ENCODE peak calls at places on chromosome 19, in four cellular contexts. Y is trophoblast cell, L is IMR-90, C is neuronal stem cell. F is an unnamed sample.

GRCh38 chr19:2775556-2776430 is 7.3 kb downstream of the SGTA start:
- DNase-seq in Y (peak), C (no peak), L (peak), F (peak)

GRCh38 chr19:18279516-18280246 is 1.7 kb downstream of the JUND start:
- DNase-seq in L (peak), C (peak), Y (peak), F (peak)

GRCh38 chr19:18478545-18479311 is 40.8 kb upstream of the ISYNA1 start:
- DNase-seq in C (no peak), L (peak), Y (peak), F (peak)

GRCh38 chr19:38596057-38596981 is 21.4 kb downstream of the MAP4K1 start:
- DNase-seq in C (peak), L (no peak), Y (peak), F (peak)

GRCh38 chr19:48726573-48726972 is 7.0 kb upstream of the MAMSTR start:
- DNase-seq in L (no peak), Y (no peak), C (no peak), F (no peak)

GRCh38 chr19:2623743-2624142 is 78.8 kb downstream of the GNG7 start:
- DNase-seq in L (no peak), C (no peak), Y (no peak), F (no peak)

GRCh38 chr19:52190679-52191293 is 934 bp downstream of the PPP2R1A start:
- DNase-seq in C (peak), L (peak), Y (peak), F (peak)

GRCh38 chr19:535017-535835 is 3.7 kb downstream of the CDC34 start:
- DNase-seq in Y (peak), L (no peak), C (no peak), F (no peak)

GRCh38 chr19:31616031-31616430 is 266.8 kb upstream of the TSHZ3 start:
- DNase-seq in Y (peak), L (no peak), C (no peak), F (no peak)

GRCh38 chr19:8423821-8424223 is 10.7 kb downstream of the MARCHF2 start:
- DNase-seq in L (peak), C (peak), Y (peak), F (peak)

GRCh38 chr19:14497347-14497921 is 1.5 kb upstream of the GIPC1 start:
- DNase-seq in Y (no peak), C (no peak), L (no peak), F (no peak)

GRCh38 chr19:13195678-13196077 is 45.5 kb downstream of the IER2 start:
- DNase-seq in L (no peak), C (no peak), Y (peak), F (no peak)

GRCh38 chr19:33872445-33873320 is 76.0 kb downstream of the KCTD15 start:
- DNase-seq in Y (peak), L (no peak), C (no peak), F (no peak)

GRCh38 chr19:4456843-4457653 is 546 bp downstream of the UBXN6 start:
- DNase-seq in Y (peak), C (peak), L (peak), F (peak)

GRCh38 chr19:43700368-43701015 is 15.4 kb upstream of the IRGC start:
- DNase-seq in C (no peak), Y (peak), L (peak), F (peak)

GRCh38 chr19:17555929-17556813 is 722 bp downstream of the COLGALT1 start:
- DNase-seq in L (peak), C (peak), Y (peak), F (peak)

GRCh38 chr19:13847033-13847899 is 29.7 kb upstream of the NANOS3 start:
- DNase-seq in C (peak), Y (peak), L (peak), F (peak)

GRCh38 chr19:18809149-18809978 is 18.3 kb upstream of the COMP start:
- DNase-seq in Y (peak), C (no peak), L (peak), F (peak)

GRCh38 chr19:1105217-1105872 is 1.6 kb downstream of the GPX4 start:
- DNase-seq in C (no peak), L (peak), Y (peak), F (peak)

GRCh38 chr19:30297969-30298368 is 74.2 kb upstream of the ZNF536 start:
- DNase-seq in C (no peak), L (no peak), Y (no peak), F (no peak)

GRCh38 chr19:1779604-1779973 is 26.3 kb downstream of the ONECUT3 start:
- DNase-seq in L (no peak), C (no peak), Y (no peak), F (no peak)

GRCh38 chr19:720691-721160 is 12.0 kb downstream of the PALM start:
- DNase-seq in Y (no peak), C (no peak), L (no peak), F (no peak)

GRCh38 chr19:37466277-37466797 is 907 bp downstream of the ZNF569 start:
- DNase-seq in L (no peak), C (no peak), Y (no peak), F (no peak)

GRCh38 chr19:12825259-12826131 is 8.9 kb downstream of the RTBDN start:
- DNase-seq in C (no peak), Y (peak), L (no peak), F (peak)

GRCh38 chr19:18745931-18746330 is 45.2 kb downstream of the COMP start:
- DNase-seq in Y (no peak), C (no peak), L (no peak), F (no peak)

GRCh38 chr19:13026478-13026999 is 31.3 kb downstream of the NFIX start:
- DNase-seq in Y (no peak), C (no peak), L (peak), F (peak)

GRCh38 chr19:10290876-10291553 is 1.3 kb downstream of the ICAM5 start:
- DNase-seq in Y (peak), C (no peak), L (peak), F (peak)

GRCh38 chr19:33448159-33448516 is 73.5 kb downstream of the PEPD start:
- DNase-seq in L (no peak), C (no peak), Y (no peak), F (no peak)

GRCh38 chr19:23905771-23906170 is 8.9 kb upstream of the ZNF726 start:
- DNase-seq in Y (no peak), L (no peak), C (no peak), F (no peak)

GRCh38 chr19:2040647-2041435 is 10.2 kb downstream of the MKNK2 start:
- DNase-seq in Y (no peak), C (no peak), L (no peak), F (no peak)

GRCh38 chr19:17775245-17775927 is 19.6 kb upstream of the B3GNT3 start:
- DNase-seq in L (peak), Y (peak), C (peak), F (peak)

GRCh38 chr19:30083125-30083681 is 141.2 kb downstream of the URI1 start:
- DNase-seq in L (no peak), Y (no peak), C (no peak), F (no peak)

GRCh38 chr19:48991823-48992570 is 1.1 kb downstream of the GYS1 start:
- DNase-seq in Y (peak), C (no peak), L (peak), F (peak)

GRCh38 chr19:39433480-39434079 is 2.2 kb downstream of the RPS16 start:
- DNase-seq in L (no peak), C (no peak), Y (no peak), F (no peak)

GRCh38 chr19:39599116-39599515 is 3.2 kb upstream of the LGALS13 start:
- DNase-seq in Y (peak), C (peak), L (peak), F (peak)

GRCh38 chr19:6737873-6738725 is 719 bp upstream of the GPR108 start:
- DNase-seq in C (peak), L (peak), Y (peak), F (peak)

GRCh38 chr19:6736917-6737283 is 480 bp downstream of the GPR108 start:
- DNase-seq in C (no peak), L (no peak), Y (no peak), F (no peak)

GRCh38 chr19:6738726-6739389 is 622 bp upstream of the TRIP10 start:
- DNase-seq in Y (peak), C (no peak), L (peak), F (no peak)

GRCh38 chr19:6736169-6736916 is 1.0 kb downstream of the GPR108 start:
- DNase-seq in Y (peak), L (peak), C (peak), F (peak)

DNA sequence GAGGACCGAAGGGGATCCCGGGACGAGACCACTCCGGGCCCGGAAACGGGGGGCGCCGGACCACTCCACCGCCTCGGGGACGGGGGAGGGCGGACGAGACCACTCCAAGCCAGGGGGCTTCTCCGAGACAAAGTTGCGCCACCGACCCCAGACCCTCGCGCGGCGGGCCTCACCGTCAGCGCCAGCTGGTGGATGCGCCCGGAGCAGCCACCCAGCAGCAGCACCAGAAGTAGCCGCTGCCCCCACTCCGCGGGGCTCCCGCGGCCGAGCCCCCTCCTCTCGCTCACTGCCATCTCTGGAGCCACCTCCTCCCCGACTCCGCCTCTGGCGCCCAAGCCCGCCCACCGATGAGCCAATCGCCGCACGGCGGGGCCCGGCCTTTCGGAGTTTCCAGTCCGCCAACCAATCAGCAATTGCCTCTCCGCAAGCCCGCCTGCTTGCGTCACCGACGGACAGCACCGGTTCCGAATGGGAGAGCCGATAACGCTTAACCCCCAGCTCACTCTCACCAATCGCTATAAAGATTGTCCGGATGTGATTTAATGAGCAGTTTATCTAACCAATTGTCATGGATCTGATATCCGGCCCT is at the start of gene GPR108:
- DNase-seq in Y (peak), C (peak), L (peak), F (peak)
- H2BK120ac ChIP-seq in Y (peak), C (no peak), L (peak), F (peak)

DNA sequence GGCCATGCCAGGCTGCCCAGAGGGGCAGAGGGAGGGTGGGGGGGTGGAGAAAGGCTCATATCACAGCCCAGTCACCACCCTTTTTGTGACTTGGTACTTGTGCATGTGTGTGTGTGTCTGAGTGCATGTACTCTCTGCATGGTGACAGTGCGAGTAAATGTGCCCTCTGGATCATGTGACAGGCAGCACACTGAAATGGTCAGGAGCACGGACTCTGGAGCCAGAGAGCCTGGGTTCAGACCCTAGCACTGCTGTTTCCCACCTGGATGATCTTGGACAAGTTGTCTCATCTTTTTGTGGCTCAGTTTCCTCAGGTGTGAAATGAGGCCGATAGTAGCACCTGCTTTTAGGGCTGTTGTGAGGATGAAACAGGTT is 2.0 kb downstream of the CIC start:
- DNase-seq in L (no peak), Y (no peak), C (no peak), F (no peak)
- H2AK5ac ChIP-seq in L (peak), Y (no peak), C (no peak), F (peak)

GRCh38 chr19:45769054-45769782 is at the start of gene SIX5:
- DNase-seq in Y (peak), C (peak), L (peak), F (peak)
- H2BK120ac ChIP-seq in Y (peak), C (peak), L (peak), F (peak)

DNA sequence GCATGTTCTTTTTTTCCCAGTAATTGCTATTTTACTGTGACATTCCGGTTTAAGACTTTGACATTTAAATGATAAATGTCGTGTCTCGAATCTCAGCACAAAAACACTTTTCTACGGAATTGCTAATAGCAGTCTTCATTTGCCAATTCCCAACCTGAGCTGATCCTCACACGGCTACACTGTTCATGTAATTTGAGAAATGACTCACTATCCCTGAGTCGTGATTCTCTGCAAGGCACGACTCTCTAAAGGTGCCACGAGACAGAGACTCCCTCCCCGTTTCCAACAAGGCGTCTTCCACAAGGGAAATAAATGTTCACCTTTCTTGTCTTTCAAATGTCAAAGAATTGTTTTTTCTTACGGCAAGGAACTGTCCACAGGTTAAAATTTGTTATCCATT is 88.6 kb upstream of the USP29 start:
- DNase-seq in L (no peak), C (no peak), Y (no peak), F (no peak)
- H2AK5ac ChIP-seq in L (no peak), C (no peak), Y (no peak), F (no peak)

GRCh38 chr19:47111682-47112165 is 1.9 kb downstream of the ZC3H4 start:
- DNase-seq in Y (no peak), L (no peak), C (peak), F (no peak)

GRCh38 chr19:47111081-47111589 is 2.4 kb downstream of the ZC3H4 start:
- DNase-seq in C (no peak), L (no peak), Y (no peak), F (no peak)

GRCh38 chr19:47113446-47114348 is at the start of gene ZC3H4:
- DNase-seq in Y (peak), C (peak), L (peak), F (peak)

GRCh38 chr19:47112166-47112663 is 1.4 kb downstream of the ZC3H4 start:
- DNase-seq in Y (peak), C (peak), L (peak), F (peak)

GRCh38 chr19:47112664-47113445 is 721 bp downstream of the ZC3H4 start:
- DNase-seq in L (peak), C (peak), Y (peak), F (peak)
- H2BK120ac ChIP-seq in L (peak), C (peak), Y (peak), F (peak)

F was measured in mesenchymal stem cell.